ENCODE peak calls at places on chromosomes 11 and 22, in four cellular contexts. T, V, K and P are unnamed samples. For H3K9me3, the result is how much of the 10 kb centered on the place peaks cover.

GRCh38 chr11:121610706-121611105 is 157.9 kb upstream of the SORL1-AS1 start:
- DNase-seq in T (no peak), V (no peak), K (no peak), P (no peak)

GRCh38 chr22:39283312-39284141 is 35.9 kb downstream of the RPL3 start:
- DNase-seq in T (no peak), V (peak), K (no peak), P (no peak)

GRCh38 chr11:115939104-115939503 is 434.9 kb upstream of the CADM1 start:
- DNase-seq in T (no peak), V (no peak), K (no peak), P (no peak)

GRCh38 chr11:34840736-34841386 is 75.3 kb downstream of the APIP start:
- DNase-seq in T (peak), V (peak), K (no peak), P (peak)

GRCh38 chr11:1650034-1650917 is 20.7 kb downstream of the KRTAP5-5 start:
- DNase-seq in T (peak), V (no peak), K (no peak), P (no peak)

GRCh38 chr22:46085831-46086576 is 64.3 kb upstream of the PPARA start:
- DNase-seq in T (peak), V (peak), K (no peak), P (no peak)

GRCh38 chr11:70483077-70483861 is 84.9 kb downstream of the CTTN start:
- DNase-seq in T (peak), V (peak), K (no peak), P (peak)

GRCh38 chr11:67436459-67437081 is 912 bp downstream of the PTPRCAP start:
- DNase-seq in T (no peak), V (no peak), K (no peak), P (peak)

GRCh38 chr11:12704049-12704448 is 29.8 kb downstream of the TEAD1 start:
- DNase-seq in T (no peak), V (no peak), K (no peak), P (no peak)

GRCh38 chr11:75858613-75859012 is 43.6 kb downstream of the UVRAG start:
- DNase-seq in T (no peak), V (peak), K (no peak), P (no peak)

GRCh38 chr22:23696326-23696851 is 5.6 kb downstream of the RGL4 start:
- DNase-seq in T (no peak), V (no peak), K (peak), P (no peak)

GRCh38 chr22:37020192-37020479 is 594 bp downstream of the MPST start:
- DNase-seq in T (peak), V (no peak), K (no peak), P (no peak)

GRCh38 chr11:8282621-8283509 is 19.2 kb upstream of the LMO1 start:
- DNase-seq in T (no peak), V (no peak), K (no peak), P (peak)

GRCh38 chr22:17486313-17486712 is 77.0 kb upstream of the SLC25A18 start:
- DNase-seq in T (peak), V (no peak), K (no peak), P (no peak)

GRCh38 chr11:33514079-33514690 is 186.4 kb downstream of the C11orf91 start:
- DNase-seq in T (no peak), V (no peak), K (no peak), P (no peak)

GRCh38 chr11:1546077-1546535 is 26.0 kb downstream of the DUSP8 start:
- DNase-seq in T (no peak), V (no peak), K (no peak), P (no peak)

GRCh38 chr11:117284053-117284452 is 7.1 kb upstream of the BACE1-AS start:
- DNase-seq in T (no peak), V (no peak), K (no peak), P (peak)

GRCh38 chr22:36280379-36280778 is 27.4 kb downstream of the APOL1 start:
- DNase-seq in T (no peak), V (no peak), K (no peak), P (no peak)

GRCh38 chr11:24453129-24453723 is 43.6 kb upstream of the LUZP2 start:
- DNase-seq in T (no peak), V (no peak), K (no peak), P (no peak)

DNA sequence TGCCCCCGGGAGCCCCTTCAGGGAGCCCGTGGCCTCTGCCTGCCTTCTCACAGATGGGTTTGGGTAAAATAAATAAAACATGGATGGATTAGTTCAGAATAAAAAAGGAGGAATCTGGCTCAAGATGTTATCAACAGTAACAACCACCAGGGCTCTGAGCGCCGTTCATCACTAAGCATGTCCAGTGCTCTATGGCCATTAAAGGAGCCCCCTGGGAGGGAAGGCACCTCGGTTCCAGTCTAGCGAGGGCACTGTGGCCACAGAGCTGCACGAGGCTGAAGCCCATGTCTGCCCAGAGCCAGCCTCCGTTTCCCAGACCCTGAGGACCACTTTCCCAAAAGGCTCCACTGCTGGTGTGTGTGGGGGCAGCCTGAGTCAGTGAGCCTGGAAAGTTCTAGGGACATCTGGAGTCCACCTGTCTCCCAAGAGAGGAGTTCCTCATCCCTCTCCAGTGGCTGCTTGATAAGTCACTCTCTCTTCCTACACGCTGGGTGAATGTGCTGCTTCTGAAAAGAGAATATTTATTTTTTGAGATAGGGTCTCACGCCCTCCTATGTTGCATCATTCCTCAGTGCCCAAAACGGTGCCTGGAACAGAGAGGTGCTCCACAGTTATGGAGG is 614.6 kb downstream of the TBC1D22A start:
- DNase-seq in T (no peak), V (no peak), K (no peak), P (no peak)
- H3K9me3 ChIP-seq in T (under half), V (under half), K (under half), P (under half)

GRCh38 chr22:20957118-20957690 is 9.9 kb upstream of the AIFM3 start:
- DNase-seq in T (peak), V (no peak), K (no peak), P (no peak)
- TF ChIP-seq CTCF in T (no peak), V (no peak), K (no peak), P (no peak)

GRCh38 chr22:10781571-10782403 is 4746.2 kb upstream of the OR11H1 start:
- DNase-seq in T (no peak), V (no peak), K (no peak), P (no peak)
- H3K9me3 ChIP-seq in T (under half), V (under half), K (under half), P (under half)

GRCh38 chr11:88979641-88980040 is 86.1 kb downstream of the GRM5 start:
- DNase-seq in T (no peak), V (no peak), K (no peak), P (no peak)
- TF ChIP-seq CTCF in T (no peak), V (no peak), K (no peak), P (no peak)

DNA sequence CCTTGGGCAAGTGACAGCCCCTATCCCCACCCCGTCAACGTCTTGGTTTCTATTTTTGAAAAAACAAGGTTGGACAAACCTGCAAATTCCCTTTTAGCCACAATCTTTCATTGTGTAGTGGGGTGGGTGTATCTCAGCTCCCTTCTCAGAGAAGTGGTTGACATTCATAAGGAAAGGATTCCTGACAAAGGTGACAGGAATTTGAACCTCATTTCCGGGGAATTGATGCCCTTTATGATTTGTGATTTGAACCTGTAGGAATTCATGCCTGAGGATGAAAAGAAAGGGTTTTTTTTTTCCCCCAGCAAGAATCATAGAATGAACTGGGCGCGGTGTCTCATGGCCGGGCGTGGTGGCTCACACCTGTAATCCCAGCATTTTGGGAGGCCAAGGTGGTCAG is 14.5 kb downstream of the YPEL4 start:
- DNase-seq in T (no peak), V (no peak), K (no peak), P (no peak)
- H3K9me3 ChIP-seq in T (under half), V (under half), K (under half), P (under half)

GRCh38 chr11:36313073-36313472 is 17.0 kb downstream of the PRR5L start:
- DNase-seq in T (no peak), V (no peak), K (no peak), P (no peak)
- TF ChIP-seq CTCF in T (no peak), V (no peak), K (no peak), P (no peak)

GRCh38 chr11:106463154-106463553 is 385.7 kb downstream of the AASDHPPT start:
- DNase-seq in T (no peak), V (no peak), K (no peak), P (peak)
- H3K9me3 ChIP-seq in T (under half), V (under half), K (under half), P (under half)

DNA sequence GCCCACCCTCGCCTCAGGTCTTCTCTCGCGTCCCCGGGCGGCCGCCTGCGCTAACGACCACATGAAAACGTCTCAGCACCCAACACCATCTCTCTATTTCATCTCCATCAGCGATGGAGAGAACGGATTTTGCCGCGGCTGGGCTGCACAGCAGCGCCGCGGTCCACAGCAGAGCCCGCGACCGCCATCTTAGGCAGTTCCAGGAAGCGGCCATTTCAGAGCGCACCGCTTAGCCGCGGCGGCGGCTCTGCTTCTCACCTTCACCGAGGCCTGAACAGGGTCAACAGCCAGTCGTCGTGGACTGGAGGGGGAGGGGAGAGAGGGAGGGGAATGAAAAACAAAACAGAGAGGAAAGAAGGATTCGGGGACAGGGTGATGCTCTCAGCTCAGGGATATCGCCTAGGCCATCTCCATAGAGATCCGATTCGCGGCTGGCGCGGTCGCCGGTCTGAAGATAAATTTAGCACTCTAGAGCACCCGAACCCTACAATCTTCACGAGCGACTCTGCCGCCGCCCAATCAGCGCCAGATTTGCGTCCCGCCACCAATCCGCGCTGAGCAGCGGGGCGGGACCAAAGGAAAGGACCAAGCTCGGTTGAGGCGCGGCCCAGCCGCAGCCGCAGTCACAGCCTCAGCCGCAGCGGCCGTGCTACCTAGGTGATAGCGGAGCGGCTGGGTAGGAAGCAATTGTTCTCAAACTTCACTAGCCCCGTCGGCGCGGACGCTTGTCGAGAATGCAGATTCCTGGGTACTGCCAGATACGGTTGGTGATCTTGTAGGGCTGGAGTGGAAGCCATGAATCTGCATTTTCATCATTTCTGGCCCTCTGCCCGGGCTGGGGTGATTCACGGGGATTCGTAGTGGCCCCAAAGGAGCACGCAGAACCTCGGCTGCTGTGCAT is at the start of gene ZBED5:
- DNase-seq in T (peak), V (peak), K (peak), P (peak)
- TF ChIP-seq CTCF in T (no peak), V (no peak), K (peak), P (peak)

GRCh38 chr22:47295226-47295901 is 532.9 kb downstream of the TBC1D22A start:
- DNase-seq in T (no peak), V (no peak), K (no peak), P (peak)
- H3K9me3 ChIP-seq in T (under half), V (under half), K (under half), P (under half)

DNA sequence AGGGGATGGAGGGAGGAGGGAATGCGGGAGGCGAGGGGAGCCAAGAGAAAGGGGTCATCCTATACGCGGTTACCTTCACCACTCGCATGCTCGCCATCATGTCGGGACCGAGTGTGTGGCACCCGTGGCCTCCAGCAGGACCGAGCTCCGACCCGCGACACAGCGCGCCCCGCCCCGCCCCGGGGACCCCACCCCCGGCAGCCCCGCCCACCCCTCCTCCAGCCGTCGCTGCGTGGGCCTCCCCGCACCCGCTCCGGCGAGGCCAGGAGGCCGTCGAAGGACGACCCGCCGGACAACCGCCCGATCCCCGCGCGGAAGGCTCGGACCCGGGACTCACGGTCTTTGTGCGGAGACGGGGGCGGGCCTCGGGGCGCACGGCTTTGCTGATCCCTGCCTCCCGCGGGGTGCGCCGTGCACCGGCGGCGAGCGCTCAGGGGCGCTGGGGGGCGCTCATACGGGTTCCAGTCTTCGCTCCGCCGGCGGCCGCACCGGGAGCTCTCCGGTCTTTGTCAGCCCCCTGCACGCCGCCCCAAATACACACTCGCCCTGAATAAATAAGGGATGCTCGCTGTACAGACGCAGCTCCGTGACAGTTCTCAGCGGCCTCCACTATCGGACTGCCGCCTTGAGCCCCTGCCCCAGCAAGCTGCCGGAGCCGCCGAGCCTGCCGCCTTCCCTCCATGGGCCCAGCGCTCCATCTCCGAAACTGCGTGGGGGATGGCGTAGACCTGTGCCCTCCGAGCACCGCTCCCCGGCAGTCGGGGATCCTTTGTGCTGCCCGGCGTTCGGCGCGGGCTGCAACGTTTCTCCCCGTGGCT is at the start of gene UBE2L6:
- DNase-seq in T (peak), V (peak), K (peak), P (peak)
- TF ChIP-seq CTCF in T (no peak), V (peak), K (no peak), P (peak)